ENCODE peak calls at places on chromosomes 5 and 9, in five cellular contexts. B is A549; P is CD4-positive, alpha-beta memory T cell; Q is ACHN; J is naive thymus-derived CD4-positive, alpha-beta T cell. D is an unnamed sample.

GRCh38 chr5:77588175-77588574 is 50.3 kb downstream of the OTP start:
- DNase-seq in B (no peak), P (no peak), Q (no peak), J (no peak), D (no peak)

GRCh38 chr9:32331240-32331639 is 53.2 kb upstream of the ACO1 start:
- DNase-seq in B (no peak), P (no peak), Q (no peak), J (no peak), D (no peak)

GRCh38 chr5:180343846-180344327 is 9.2 kb downstream of the GFPT2 start:
- DNase-seq in B (peak), P (no peak), Q (no peak), J (no peak), D (no peak)

GRCh38 chr5:92402045-92402444 is 1018.9 kb upstream of the ARRDC3 start:
- DNase-seq in B (no peak), P (no peak), Q (no peak), J (no peak), D (no peak)

GRCh38 chr9:137085918-137086530 is 761 bp upstream of the MAN1B1 start:
- DNase-seq in B (peak), P (no peak), Q (peak), J (peak), D (peak)

GRCh38 chr9:133477992-133478850 is 678 bp downstream of the SLC2A6 start:
- DNase-seq in B (no peak), P (no peak), Q (peak), J (no peak), D (no peak)

GRCh38 chr5:131384616-131385214 is 120.9 kb downstream of the CDC42SE2 start:
- DNase-seq in B (no peak), P (no peak), Q (no peak), J (no peak), D (no peak)

GRCh38 chr5:74016373-74016772 is 390.4 kb downstream of the ARHGEF28 start:
- DNase-seq in B (peak), P (no peak), Q (peak), J (no peak), D (peak)

GRCh38 chr5:149442563-149443182 is 63.6 kb upstream of the IL17B start:
- DNase-seq in B (peak), P (peak), Q (peak), J (peak), D (peak)

GRCh38 chr5:90638878-90639277 is 80.3 kb downstream of the ADGRV1 start:
- DNase-seq in B (no peak), P (no peak), Q (no peak), J (no peak), D (no peak)

GRCh38 chr5:171931163-171931562 is 75.3 kb downstream of the FBXW11 start:
- DNase-seq in B (no peak), P (no peak), Q (no peak), J (no peak), D (no peak)

GRCh38 chr5:66197764-66198405 is 53.8 kb downstream of the SREK1 start:
- DNase-seq in B (peak), P (no peak), Q (no peak), J (no peak), D (no peak)

GRCh38 chr9:588952-589351 is 252.5 kb upstream of the DMRT1 start:
- DNase-seq in B (no peak), P (no peak), Q (no peak), J (no peak), D (no peak)

GRCh38 chr5:142109356-142110045 is 922 bp downstream of the NDFIP1 start:
- DNase-seq in B (peak), P (peak), Q (no peak), J (peak), D (peak)

GRCh38 chr9:14419302-14419937 is 105.5 kb upstream of the NFIB start:
- DNase-seq in B (no peak), P (no peak), Q (no peak), J (no peak), D (no peak)

GRCh38 chr5:173714551-173715428 is 98.3 kb upstream of the BOD1 start:
- DNase-seq in B (peak), P (no peak), Q (peak), J (no peak), D (no peak)

GRCh38 chr5:136036991-136037705 is 8.4 kb downstream of the TGFBI start:
- DNase-seq in B (no peak), P (peak), Q (no peak), J (peak), D (peak)